ENCODE peak calls at places on chromosome 7, in five cellular contexts. E is choroid plexus epithelial cell; O is NCI-H446; L is NCI-H1105 treated with DMSO at 0.1 percent for 48 hours; B is stimulated activated CD8-positive, alpha-beta memory T cell treated with anti-CD3 and anti-CD28 coated beads, Interleukin-4, amount 100 ng/mL, for 4 hours. I is an unnamed sample.

GRCh38 chr7:84614821-84615506 is 420.4 kb upstream of the SEMA3A start:
- DNase-seq in E (peak), O (no peak), L (no peak), B (no peak), I (peak)

GRCh38 chr7:151895008-151895661 is 18.2 kb upstream of the PRKAG2 start:
- DNase-seq in E (no peak), O (no peak), L (no peak), B (no peak), I (no peak)

GRCh38 chr7:100895701-100895955 is at the start of gene ACHE:
- DNase-seq in E (no peak), O (no peak), L (no peak), B (no peak), I (no peak)

GRCh38 chr7:130973637-130974036 is 239.6 kb upstream of the KLF14 start:
- DNase-seq in E (no peak), O (no peak), L (no peak), B (no peak), I (no peak)

GRCh38 chr7:140360697-140361229 is 37.6 kb downstream of the SLC37A3 start:
- DNase-seq in E (no peak), O (no peak), L (no peak), B (no peak), I (no peak)

GRCh38 chr7:101740981-101741725 is 76.3 kb upstream of the CUX1 start:
- DNase-seq in E (peak), O (no peak), L (no peak), B (no peak), I (no peak)

GRCh38 chr7:83410989-83411591 is 237.8 kb downstream of the SEMA3E start:
- DNase-seq in E (peak), O (peak), L (peak), B (no peak), I (peak)

GRCh38 chr7:120877706-120878105 is 19.8 kb upstream of the TSPAN12 start:
- DNase-seq in E (no peak), O (no peak), L (no peak), B (no peak), I (no peak)

I was measured in fibroblast of pulmonary artery.